ENCODE peak calls at places on chromosomes 4 and X, in ten cellular contexts. X, M, T, P, Y, F, C, Z, O and J are unnamed samples.

GRCh38 chrX:15202458-15203177 is 67.3 kb downstream of the ASB9 start:
- DNase-seq in X (no peak), M (peak), T (no peak), P (peak), Y (no peak), F (peak), C (no peak), Z (no peak), O (peak), J (peak)

GRCh38 chrX:13721819-13722527 is 12.4 kb downstream of the TRAPPC2 start:
- DNase-seq in X (peak), M (peak), T (no peak), P (peak), Y (peak), F (peak), C (no peak), Z (no peak), O (no peak), J (peak)

GRCh38 chr4:46274717-46275116 is 115.2 kb downstream of the GABRA2 start:
- DNase-seq in X (no peak), M (no peak), T (no peak), P (peak), Y (no peak), F (no peak), C (no peak), Z (no peak), O (no peak), J (no peak)

GRCh38 chrX:84197550-84197949 is 9.6 kb upstream of the RPS6KA6 start:
- DNase-seq in X (no peak), M (no peak), T (no peak), P (no peak), Y (no peak), F (no peak), C (no peak), Z (no peak), O (no peak), J (no peak)

GRCh38 chr4:147543039-147543438 is 62.1 kb downstream of the EDNRA start:
- DNase-seq in X (peak), M (no peak), T (no peak), P (peak), Y (no peak), F (peak), C (no peak), Z (no peak), O (no peak), J (peak)

GRCh38 chr4:5572114-5572513 is 136.2 kb downstream of the EVC2 start:
- DNase-seq in X (no peak), M (no peak), T (no peak), P (no peak), Y (no peak), F (peak), C (no peak), Z (no peak), O (no peak), J (no peak)

GRCh38 chrX:9464435-9465371 is at the start of gene TBL1X:
- DNase-seq in X (peak), M (no peak), T (peak), P (peak), Y (no peak), F (no peak), C (peak), Z (peak), O (no peak), J (peak)

GRCh38 chr4:6524436-6524835 is 50.6 kb upstream of the MAN2B2 start:
- DNase-seq in X (no peak), M (no peak), T (no peak), P (no peak), Y (no peak), F (no peak), C (no peak), Z (no peak), O (no peak), J (no peak)

GRCh38 chr4:99868126-99868596 is 26.1 kb downstream of the LAMTOR3 start:
- DNase-seq in X (peak), M (peak), T (no peak), P (peak), Y (peak), F (peak), C (no peak), Z (no peak), O (peak), J (peak)

GRCh38 chr4:177494791-177495190 is 52.6 kb upstream of the AGA start:
- DNase-seq in X (no peak), M (no peak), T (no peak), P (no peak), Y (no peak), F (no peak), C (no peak), Z (no peak), O (no peak), J (no peak)

GRCh38 chr4:111556141-111556781 is 589.0 kb upstream of the FAM241A start:
- DNase-seq in X (peak), M (peak), T (no peak), P (peak), Y (no peak), F (peak), C (no peak), Z (no peak), O (peak), J (peak)

GRCh38 chrX:110159235-110159634 is 156.3 kb downstream of the TMEM164 start:
- DNase-seq in X (no peak), M (no peak), T (no peak), P (no peak), Y (no peak), F (no peak), C (no peak), Z (no peak), O (no peak), J (no peak)

GRCh38 chrX:120336899-120337298 is 25.0 kb upstream of the ATP1B4 start:
- DNase-seq in X (no peak), M (no peak), T (no peak), P (no peak), Y (no peak), F (no peak), C (no peak), Z (no peak), O (no peak), J (no peak)

GRCh38 chrX:120334603-120335002 is 23.3 kb upstream of the TMEM255A start:
- DNase-seq in X (no peak), M (no peak), T (no peak), P (no peak), Y (no peak), F (no peak), C (no peak), Z (no peak), O (no peak), J (no peak)

GRCh38 chrX:120332394-120332793 is 21.1 kb upstream of the TMEM255A start:
- DNase-seq in X (no peak), M (no peak), T (no peak), P (no peak), Y (no peak), F (no peak), C (no peak), Z (no peak), O (no peak), J (no peak)

DNA sequence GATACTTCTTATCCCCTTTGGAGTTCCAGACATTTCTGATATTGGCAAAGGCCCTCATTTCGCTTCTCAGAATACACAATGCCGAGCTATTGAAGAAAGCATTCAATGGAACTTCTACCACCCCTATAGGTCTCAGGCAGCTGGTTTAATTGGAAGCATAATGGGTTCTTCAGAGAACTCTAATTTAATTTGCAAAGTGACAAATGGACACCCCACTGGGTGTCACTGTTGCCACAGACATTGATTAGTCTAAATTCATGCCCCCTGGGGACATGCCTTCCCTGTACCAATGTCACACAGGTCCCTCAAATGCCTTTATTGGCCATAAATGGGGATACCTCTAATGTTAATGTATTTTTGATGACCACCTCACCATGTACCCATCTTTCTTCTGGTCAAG is 22.9 kb upstream of the TMEM255A start:
- DNase-seq in X (no peak), M (no peak), T (no peak), P (no peak), Y (no peak), F (no peak), C (no peak), Z (no peak), O (no peak), J (no peak)
- TF ChIP-seq CTCF in X (no peak), M (no peak), T (no peak), P (no peak), Y (no peak), F (no peak), C (no peak), Z (no peak), O (no peak), J (no peak)

DNA sequence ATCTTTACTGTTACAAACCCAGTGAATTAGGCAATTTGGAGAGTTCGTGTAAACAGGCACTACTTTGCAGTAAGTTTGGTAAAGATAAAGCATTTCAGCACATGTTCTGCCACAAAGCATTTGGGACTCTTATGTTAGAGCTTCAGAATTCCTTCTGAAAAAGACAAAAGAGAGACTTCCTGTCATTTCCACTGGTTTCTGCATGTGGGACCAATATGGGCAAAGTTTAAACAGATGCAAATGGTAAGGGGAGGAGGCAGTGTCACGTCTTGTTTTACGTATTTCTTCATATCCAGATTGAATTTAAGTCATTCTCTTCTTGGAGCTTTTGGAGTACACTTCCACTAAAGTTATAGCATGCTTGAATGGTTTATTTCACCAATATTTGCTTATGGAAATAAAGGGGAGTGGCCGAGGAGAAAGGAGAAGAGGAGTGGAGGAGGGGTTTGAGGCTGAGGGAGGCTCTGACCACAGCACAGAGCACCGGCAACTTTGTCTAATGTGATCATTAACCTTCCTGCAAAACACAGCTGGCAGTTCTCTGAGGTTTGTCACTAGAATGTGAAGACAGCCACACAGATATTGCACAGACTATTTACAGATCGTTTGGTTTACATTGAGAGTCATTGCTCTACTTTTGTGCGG is at the start of gene APELA:
- DNase-seq in X (no peak), M (no peak), T (no peak), P (no peak), Y (no peak), F (no peak), C (no peak), Z (no peak), O (peak), J (no peak)
- H3K4me3 ChIP-seq in X (no peak), M (no peak), T (no peak), P (no peak), Y (no peak), F (no peak), C (no peak), Z (no peak), O (no peak), J (no peak)

GRCh38 chrX:133005038-133005437 is 46.6 kb upstream of the HS6ST2 start:
- DNase-seq in X (peak), M (no peak), T (no peak), P (peak), Y (no peak), F (peak), C (no peak), Z (no peak), O (no peak), J (peak)
- TF ChIP-seq CTCF in X (peak), M (peak), T (peak), P (peak), Y (peak), F (peak), C (no peak), Z (peak), O (peak), J (peak)

DNA sequence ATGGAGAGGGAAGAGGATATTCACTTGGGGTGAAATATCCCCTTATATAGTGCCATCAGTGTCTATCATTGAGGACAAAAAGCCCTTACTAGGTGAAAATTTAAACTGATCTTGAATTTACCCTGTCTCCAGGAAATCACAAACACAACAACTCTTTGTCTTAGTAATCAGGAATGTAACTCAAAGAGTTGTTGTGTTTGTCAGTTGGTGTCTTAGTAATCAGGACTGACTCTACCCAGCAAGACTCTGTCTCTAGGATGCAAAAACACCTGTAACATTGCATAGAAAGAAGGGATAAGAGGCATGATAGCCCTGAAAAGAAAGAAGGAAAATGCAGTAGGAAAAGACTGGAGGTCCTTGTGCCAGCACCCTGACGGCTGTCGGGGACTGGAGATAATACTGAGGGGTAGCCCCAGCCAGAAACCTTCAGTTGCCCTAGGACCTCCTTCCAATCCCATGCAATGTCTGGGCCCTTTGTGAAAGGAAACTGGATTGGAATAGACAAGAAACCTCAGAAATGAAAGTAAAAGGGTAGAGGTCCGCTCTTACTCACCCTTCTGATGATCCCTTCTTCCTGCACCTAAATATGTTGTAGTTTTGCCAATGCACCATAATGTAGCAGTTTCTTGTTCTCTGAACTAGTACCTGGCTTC is 45.3 kb downstream of the HMGB2 start:
- DNase-seq in X (no peak), M (no peak), T (no peak), P (no peak), Y (no peak), F (no peak), C (no peak), Z (no peak), O (no peak), J (no peak)
- H3K4me3 ChIP-seq in X (no peak), M (no peak), T (no peak), P (no peak), Y (no peak), F (no peak), C (peak), Z (no peak), O (no peak), J (no peak)

DNA sequence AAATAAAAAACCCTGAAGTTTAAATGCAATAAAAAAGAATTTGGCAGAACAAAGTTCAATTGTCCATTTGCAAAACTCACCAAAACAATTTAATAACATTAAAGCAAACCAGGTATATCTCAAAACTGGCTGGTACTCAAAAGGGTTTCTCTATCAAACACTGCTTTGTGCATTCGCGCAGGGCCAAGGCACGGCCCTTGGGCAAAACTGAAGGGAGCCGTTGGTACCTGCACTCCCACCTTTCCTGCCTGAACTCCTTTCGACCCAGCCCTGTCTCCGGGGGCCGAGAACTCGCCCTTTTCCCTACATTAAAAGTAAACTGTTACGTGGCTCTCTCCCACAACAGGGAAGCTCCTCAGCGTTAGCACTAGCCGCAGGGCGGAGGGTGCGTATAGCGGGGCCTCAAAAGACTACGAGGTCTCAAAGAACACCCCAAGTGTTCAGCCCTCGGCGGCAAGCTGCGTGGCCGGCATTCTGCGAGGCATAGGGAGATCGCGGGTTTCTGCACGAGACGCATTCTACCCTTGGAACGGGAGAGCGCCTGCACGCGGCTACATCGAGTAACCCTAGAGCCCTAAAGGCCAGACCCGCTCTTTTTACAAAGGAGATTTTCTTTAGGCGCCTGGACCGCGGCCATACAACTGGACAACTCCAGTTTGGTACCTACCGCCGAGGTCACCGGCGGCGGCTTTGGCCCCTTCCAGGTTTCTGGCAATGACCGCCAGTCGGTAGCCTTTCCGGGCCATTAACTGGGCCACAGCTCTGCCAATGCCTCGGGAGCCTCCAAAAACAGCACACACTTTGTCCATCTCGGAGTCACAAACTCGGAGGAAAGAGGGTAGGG is 552 bp downstream of the CBR4 start:
- DNase-seq in X (peak), M (no peak), T (peak), P (peak), Y (peak), F (peak), C (peak), Z (peak), O (no peak), J (peak)
- TF ChIP-seq CTCF in X (peak), M (peak), T (no peak), P (peak), Y (peak), F (no peak), C (no peak), Z (no peak), O (peak), J (peak)